ENCODE peak calls at places on chromosomes 7 and 10, in five cellular contexts. C is right lobe of liver, K is Caco-2, V is GM13977, N is left ventricle myocardium inferior. U is an unnamed sample.

GRCh38 chr7:134622303-134622995 is 24.2 kb upstream of the BPGM start:
- DNase-seq in C (no peak), K (no peak), V (no peak), N (no peak), U (no peak)

GRCh38 chr7:47379629-47380324 is 202.1 kb downstream of the TNS3 start:
- DNase-seq in C (peak; percentile 41), K (no peak), V (no peak), N (peak; percentile 85), U (no peak)

GRCh38 chr7:107353701-107354100 is 116.2 kb upstream of the GPR22 start:
- DNase-seq in C (no peak), K (no peak), V (no peak), N (no peak), U (no peak)

GRCh38 chr7:106283831-106284515 is 810 bp downstream of the NAMPT start:
- DNase-seq in C (peak; percentile 55), K (peak; percentile 40), V (peak; percentile 8), N (peak; percentile 53), U (peak; percentile 42)

GRCh38 chr10:7576340-7576739 is 90.4 kb downstream of the ITIH5 start:
- DNase-seq in C (no peak), K (no peak), V (no peak), N (no peak), U (no peak)

GRCh38 chr7:79612027-79612426 is 158.6 kb upstream of the MAGI2 start:
- DNase-seq in C (no peak), K (no peak), V (no peak), N (no peak), U (no peak)

GRCh38 chr7:86762129-86762528 is 118.4 kb downstream of the GRM3 start:
- DNase-seq in C (no peak), K (no peak), V (no peak), N (no peak), U (no peak)

GRCh38 chr7:56175086-56175760 is 59.0 kb upstream of the NUPR2 start:
- DNase-seq in C (peak; percentile 52), K (no peak), V (no peak), N (peak; percentile 28), U (no peak)

GRCh38 chr10:99852481-99853213 is 70.2 kb downstream of the ABCC2 start:
- DNase-seq in C (no peak), K (no peak), V (no peak), N (no peak), U (no peak)

GRCh38 chr10:87551324-87551723 is 46.6 kb downstream of the MINPP1 start:
- DNase-seq in C (no peak), K (no peak), V (no peak), N (no peak), U (no peak)

GRCh38 chr10:97850446-97850845 is 803 bp downstream of the GOLGA7B start:
- DNase-seq in C (no peak), K (no peak), V (no peak), N (no peak), U (no peak)

GRCh38 chr10:124594240-124594639 is 132.6 kb downstream of the LHPP start:
- DNase-seq in C (no peak), K (no peak), V (no peak), N (no peak), U (no peak)

GRCh38 chr7:26397786-26398435 is 106.2 kb downstream of the SNX10 start:
- DNase-seq in C (peak; percentile 50), K (peak; percentile 48), V (peak; percentile 58), N (peak; percentile 36), U (peak; percentile 68)

GRCh38 chr7:48497521-48497920 is 326.3 kb downstream of the ABCA13 start:
- DNase-seq in C (no peak), K (no peak), V (no peak), N (no peak), U (no peak)

GRCh38 chr7:42790196-42790595 is 121.7 kb downstream of the C7orf25 start:
- DNase-seq in C (no peak), K (no peak), V (no peak), N (no peak), U (no peak)

GRCh38 chr7:151838072-151838471 is 38.8 kb downstream of the PRKAG2 start:
- DNase-seq in C (no peak), K (no peak), V (no peak), N (no peak), U (no peak)

GRCh38 chr7:82443801-82444219 is 233 bp upstream of the CACNA2D1 start:
- DNase-seq in C (peak; percentile 46), K (peak; percentile 48), V (peak; percentile 60), N (peak; percentile 88), U (peak; percentile 88)

GRCh38 chr7:105024734-105025133 is 10.7 kb downstream of the KMT2E start:
- DNase-seq in C (no peak), K (no peak), V (no peak), N (no peak), U (no peak)

GRCh38 chr7:1372671-1373379 is 86.4 kb downstream of the MICALL2 start:
- DNase-seq in C (no peak), K (no peak), V (no peak), N (no peak), U (no peak)

GRCh38 chr10:46550076-46550790 is 6.2 kb downstream of the GPRIN2 start:
- DNase-seq in C (peak; percentile 22), K (peak; percentile 43), V (no peak), N (peak; percentile 17), U (no peak)

GRCh38 chr10:101672536-101672935 is 22.4 kb downstream of the FBXW4 start:
- DNase-seq in C (peak; percentile 49), K (no peak), V (no peak), N (peak; percentile 62), U (no peak)

GRCh38 chr7:27144799-27145166 is 1.3 kb upstream of the HOXA5 start:
- DNase-seq in C (no peak), K (peak; percentile 26), V (no peak), N (no peak), U (no peak)

GRCh38 chr10:30028452-30029045 is 30.8 kb downstream of the JCAD start:
- DNase-seq in C (no peak), K (no peak), V (no peak), N (no peak), U (no peak)

GRCh38 chr10:49664842-49665355 is 14.6 kb upstream of the C10orf53 start:
- DNase-seq in C (no peak), K (no peak), V (no peak), N (no peak), U (no peak)

GRCh38 chr7:95527033-95527775 is 41.5 kb downstream of the ASB4 start:
- DNase-seq in C (peak; percentile 27), K (peak; percentile 71), V (peak; percentile 41), N (no peak), U (peak; percentile 53)

GRCh38 chr10:29142516-29143314 is 146.2 kb upstream of the LYZL1 start:
- DNase-seq in C (peak; percentile 46), K (no peak), V (no peak), N (no peak), U (no peak)

GRCh38 chr7:26891400-26892355 is 27.3 kb upstream of the SKAP2 start:
- DNase-seq in C (no peak), K (no peak), V (peak; percentile 30), N (no peak), U (no peak)

GRCh38 chr7:149680316-149681025 is 92.9 kb downstream of the ZNF467 start:
- DNase-seq in C (no peak), K (no peak), V (no peak), N (no peak), U (no peak)

DNA sequence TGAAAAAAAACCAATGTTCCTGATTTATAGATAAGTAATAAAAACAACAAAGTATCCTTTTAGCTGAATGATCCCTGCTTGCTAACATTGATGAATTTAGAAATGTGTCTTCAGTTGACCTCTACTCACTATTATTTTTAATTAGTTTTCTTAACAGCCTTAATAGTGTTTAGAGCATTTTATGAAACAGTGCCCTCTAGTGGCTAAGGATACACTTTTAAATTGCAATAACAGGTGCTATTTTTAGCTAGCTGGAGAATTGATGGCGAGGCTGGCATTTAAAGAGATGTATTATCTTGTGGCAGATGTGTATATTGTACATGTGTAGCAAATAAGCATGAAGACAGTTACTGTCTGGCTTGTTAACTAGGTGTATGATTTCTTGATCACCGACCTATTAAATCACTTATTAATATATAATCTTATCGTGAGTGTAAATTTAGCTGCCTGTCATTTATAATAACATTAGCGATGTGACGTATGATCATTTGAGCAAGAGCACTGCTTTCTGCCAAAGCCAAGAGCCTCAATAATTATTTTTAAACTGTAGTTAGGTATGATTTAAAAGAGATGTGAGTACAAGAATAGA is 451.9 kb downstream of the DPP6 start:
- DNase-seq in C (no peak), K (no peak), V (peak; percentile 23), N (no peak), U (no peak)
- TF ChIP-seq CTCF in C (peak; percentile 71), K (peak; percentile 30), V (peak; percentile 52), N (peak; percentile 70), U (peak; percentile 61)

GRCh38 chr10:60338002-60338564 is 51.6 kb downstream of the ANK3 start:
- DNase-seq in C (no peak), K (no peak), V (no peak), N (no peak), U (no peak)

GRCh38 chr10:60336901-60337630 is 52.6 kb downstream of the ANK3 start:
- DNase-seq in C (no peak), K (no peak), V (no peak), N (no peak), U (no peak)

GRCh38 chr10:60334991-60335390 is 54.7 kb downstream of the ANK3 start:
- DNase-seq in C (no peak), K (no peak), V (no peak), N (no peak), U (no peak)

GRCh38 chr10:60331886-60332285 is 57.8 kb downstream of the ANK3 start:
- DNase-seq in C (no peak), K (no peak), V (no peak), N (no peak), U (no peak)

GRCh38 chr10:60335708-60336107 is 54.0 kb downstream of the ANK3 start:
- DNase-seq in C (no peak), K (no peak), V (no peak), N (no peak), U (no peak)
- TF ChIP-seq CTCF in C (peak; percentile 45), K (peak; percentile 70), V (peak; percentile 46), N (peak; percentile 29), U (no peak)

DNA sequence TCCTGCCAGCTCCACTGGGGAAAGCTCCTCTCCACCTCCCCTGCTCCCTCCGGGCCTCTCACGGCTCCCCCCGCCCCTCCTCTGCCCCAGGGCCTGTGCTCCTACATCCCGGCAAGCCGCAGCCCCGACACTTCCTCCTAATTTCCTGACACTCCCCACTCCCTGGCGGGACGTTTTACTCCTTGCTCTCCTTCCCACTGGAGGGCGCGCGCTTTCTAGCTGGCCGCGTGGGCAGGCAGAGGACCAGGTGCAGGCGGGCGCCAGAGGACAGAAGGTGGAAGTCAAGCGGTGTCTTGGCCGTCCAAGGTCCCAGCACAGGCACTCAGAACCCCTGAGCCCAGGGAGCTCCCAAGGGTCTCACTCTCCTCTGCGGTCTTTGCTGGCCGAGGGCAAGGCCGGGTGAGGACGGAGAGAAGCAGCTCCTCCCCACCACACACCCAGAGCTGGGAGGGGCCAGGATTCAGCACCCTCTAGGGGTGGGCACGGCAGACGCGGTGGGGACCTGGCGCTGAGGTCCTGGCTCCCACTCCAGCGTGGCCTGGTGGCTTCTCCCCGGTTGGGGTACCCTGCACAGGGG is 19.1 kb downstream of the ADAM8 start:
- DNase-seq in C (peak; percentile 85), K (peak; percentile 75), V (no peak), N (peak; percentile 74), U (peak; percentile 51)
- TF ChIP-seq CTCF in C (peak; percentile 47), K (peak; percentile 58), V (peak; percentile 57), N (peak; percentile 50), U (no peak)

DNA sequence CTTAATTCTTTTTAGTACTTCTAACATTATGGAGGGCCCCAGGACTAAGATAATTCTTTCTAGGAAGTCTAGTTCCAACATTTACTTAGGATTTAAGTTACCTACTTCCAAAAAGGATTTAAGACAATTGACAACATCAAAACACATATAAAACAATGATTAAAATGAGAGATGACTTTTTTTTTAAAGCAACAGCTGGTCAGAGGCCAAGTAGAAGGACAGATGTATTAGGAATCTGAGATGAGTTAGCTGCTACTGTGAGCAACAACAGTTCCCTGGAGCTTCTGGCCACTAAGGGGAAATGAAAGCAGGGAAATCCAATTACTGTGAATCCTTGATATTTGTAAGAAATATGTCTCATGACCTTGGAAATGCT is 222.3 kb downstream of the PHTF2 start:
- DNase-seq in C (no peak), K (no peak), V (no peak), N (no peak), U (no peak)
- TF ChIP-seq CTCF in C (no peak), K (no peak), V (no peak), N (peak; percentile 3), U (peak; percentile 43)